ENCODE peak calls at places on chromosomes 11 and 22, in six cellular contexts. H is stimulated activated naive CD4-positive, alpha-beta T cell treated with Interleukin-2 at 50 U/mL for 16 hours; U is A172; D is NCI-H82; B is stomach; X is cerebellar nuclear complex. V is an unnamed sample.

GRCh38 chr22:27879923-27880322 is 39.1 kb downstream of the PITPNB start:
- DNase-seq in D (peak; percentile 62), X (no peak), U (peak; percentile 11), H (no peak), B (no peak), V (no peak)

GRCh38 chr11:77411717-77412441 is 62.0 kb downstream of the PAK1 start:
- DNase-seq in X (peak; percentile 76), U (peak; percentile 84), H (peak; percentile 72), B (peak; percentile 90), D (peak; percentile 79), V (peak; percentile 91)

GRCh38 chr11:120343429-120343828 is 7.2 kb downstream of the ARHGEF12 start:
- DNase-seq in H (no peak), D (no peak), B (no peak), U (no peak), X (no peak), V (no peak)

GRCh38 chr11:61545341-61545740 is 35.5 kb downstream of the SYT7 start:
- DNase-seq in D (no peak), B (no peak), U (no peak), X (no peak), H (no peak), V (no peak)

GRCh38 chr11:2752923-2753322 is 53.1 kb upstream of the KCNQ1OT1 start:
- DNase-seq in X (no peak), H (no peak), B (no peak), U (no peak), D (no peak), V (peak; percentile 2)

GRCh38 chr11:83073248-83073647 is 1.6 kb upstream of the RAB30 start:
- DNase-seq in D (no peak), H (no peak), B (no peak), U (no peak), X (no peak), V (no peak)

GRCh38 chr11:70699294-70700221 is 301.2 kb downstream of the CTTN start:
- DNase-seq in B (no peak), D (peak; percentile 72), H (no peak), X (no peak), U (no peak), V (no peak)

GRCh38 chr11:65288706-65289536 is 25.7 kb upstream of the CDC42EP2 start:
- DNase-seq in H (no peak), B (no peak), U (no peak), X (peak; percentile 27), D (peak; percentile 97), V (no peak)

V was measured in transverse colon.